ENCODE peak calls at places on chromosome 1, in four cellular contexts. T is HepG2, L is WTC11, R is GM12878. I is an unnamed sample.

GRCh38 chr1:22591576-22591975 is 28.3 kb downstream of the EPHA8 start:
- DNase-seq in L (no peak), T (no peak), R (no peak), I (no peak)

GRCh38 chr1:155126494-155127104 is 1.1 kb upstream of the EFNA1 start:
- DNase-seq in R (no peak), L (peak), T (peak), I (peak)

GRCh38 chr1:212860713-212861581 is 2.9 kb downstream of the FLVCR1 start:
- DNase-seq in T (no peak), R (no peak), L (no peak), I (peak)

GRCh38 chr1:199282910-199283309 is 644.1 kb downstream of the PTPRC start:
- DNase-seq in R (no peak), L (no peak), T (no peak), I (no peak)

GRCh38 chr1:240000634-240001033 is 91.0 kb upstream of the FMN2 start:
- DNase-seq in R (no peak), T (no peak), L (no peak), I (no peak)

GRCh38 chr1:210280221-210280620 is 47.6 kb downstream of the SERTAD4 start:
- DNase-seq in R (no peak), T (no peak), L (no peak), I (no peak)

GRCh38 chr1:206555473-206555935 is 48.2 kb downstream of the RASSF5 start:
- DNase-seq in T (no peak), L (no peak), R (no peak), I (peak)

GRCh38 chr1:181061891-181062777 is 26.4 kb upstream of the IER5 start:
- DNase-seq in T (no peak), R (peak), L (no peak), I (no peak)

GRCh38 chr1:80248886-80249285 is 1242.4 kb upstream of the ADGRL4 start:
- DNase-seq in T (no peak), L (no peak), R (no peak), I (no peak)

GRCh38 chr1:18764362-18764761 is 95.1 kb downstream of the TAS1R2 start:
- DNase-seq in T (no peak), L (no peak), R (no peak), I (no peak)

GRCh38 chr1:23581219-23581618 is 21.9 kb upstream of the ID3 start:
- DNase-seq in L (no peak), T (no peak), R (no peak), I (no peak)

GRCh38 chr1:55309053-55309452 is 93.9 kb upstream of the USP24 start:
- DNase-seq in T (no peak), R (no peak), L (no peak), I (no peak)

GRCh38 chr1:228795578-228795977 is 60.3 kb downstream of the RHOU start:
- DNase-seq in R (no peak), L (no peak), T (no peak), I (no peak)

GRCh38 chr1:112472142-112472541 is 36.6 kb upstream of the WNT2B start:
- DNase-seq in L (no peak), T (no peak), R (no peak), I (no peak)

GRCh38 chr1:150572918-150573647 is 6.3 kb downstream of the MCL1 start:
- DNase-seq in T (no peak), L (no peak), R (no peak), I (no peak)

GRCh38 chr1:154714638-154715037 is 106.7 kb upstream of the ADAR start:
- DNase-seq in L (no peak), R (no peak), T (peak), I (no peak)

GRCh38 chr1:109629372-109630030 is 9.9 kb downstream of the AMPD2 start:
- DNase-seq in T (no peak), L (no peak), R (no peak), I (no peak)

GRCh38 chr1:218611916-218612580 is 266.9 kb downstream of the TGFB2 start:
- DNase-seq in L (no peak), R (no peak), T (no peak), I (no peak)

GRCh38 chr1:61606448-61607312 is 118.3 kb downstream of the TM2D1 start:
- DNase-seq in R (no peak), L (no peak), T (no peak), I (no peak)

GRCh38 chr1:162661336-162661735 is 29.1 kb downstream of the DDR2 start:
- DNase-seq in L (no peak), T (no peak), R (no peak), I (no peak)

GRCh38 chr1:35557118-35557610 is at the start of gene KIAA0319L:
- DNase-seq in T (peak), L (peak), R (no peak), I (peak)

GRCh38 chr1:58045094-58045493 is 501.4 kb downstream of the OMA1 start:
- DNase-seq in T (no peak), R (no peak), L (peak), I (no peak)

GRCh38 chr1:22380024-22380785 is 71.4 kb upstream of the ZBTB40 start:
- DNase-seq in T (no peak), R (no peak), L (no peak), I (peak)

GRCh38 chr1:67441183-67441582 is 11.0 kb upstream of the SERBP1 start:
- DNase-seq in R (no peak), L (no peak), T (peak), I (no peak)

GRCh38 chr1:155938220-155938627 is 3.2 kb upstream of the RXFP4 start:
- DNase-seq in L (no peak), T (peak), R (peak), I (peak)

GRCh38 chr1:98988906-98989603 is 15.6 kb downstream of the PLPPR5 start:
- DNase-seq in R (peak), L (no peak), T (no peak), I (no peak)

GRCh38 chr1:10459185-10459584 is 9.4 kb downstream of the CORT start:
- DNase-seq in T (peak), L (no peak), R (no peak), I (peak)

GRCh38 chr1:115877511-115877910 is 36.6 kb upstream of the NHLH2 start:
- DNase-seq in T (no peak), R (no peak), L (peak), I (no peak)

GRCh38 chr1:245276426-245276825 is 121.6 kb downstream of the KIF26B start:
- DNase-seq in R (no peak), L (no peak), T (no peak), I (no peak)

GRCh38 chr1:200242379-200243041 is 167.3 kb downstream of the ZNF281 start:
- DNase-seq in R (no peak), L (no peak), T (no peak), I (no peak)

GRCh38 chr1:29444782-29445325 is 208.5 kb downstream of the PTPRU start:
- DNase-seq in T (no peak), L (no peak), R (no peak), I (no peak)

GRCh38 chr1:59520759-59521442 is 224.0 kb downstream of the FGGY start:
- DNase-seq in L (no peak), T (no peak), R (no peak), I (no peak)

GRCh38 chr1:209435654-209436566 is 147.6 kb upstream of the CAMK1G start:
- DNase-seq in T (peak), L (peak), R (no peak), I (peak)

GRCh38 chr1:206578959-206579358 is 33.3 kb downstream of the EIF2D start:
- DNase-seq in L (no peak), R (no peak), T (no peak), I (no peak)

GRCh38 chr1:227777156-227777555 is 38.3 kb upstream of the PRSS38 start:
- DNase-seq in T (no peak), L (no peak), R (no peak), I (no peak)

GRCh38 chr1:54953846-54954245 is 26.6 kb upstream of the TMEM61 start:
- DNase-seq in L (no peak), R (no peak), T (no peak), I (no peak)

DNA sequence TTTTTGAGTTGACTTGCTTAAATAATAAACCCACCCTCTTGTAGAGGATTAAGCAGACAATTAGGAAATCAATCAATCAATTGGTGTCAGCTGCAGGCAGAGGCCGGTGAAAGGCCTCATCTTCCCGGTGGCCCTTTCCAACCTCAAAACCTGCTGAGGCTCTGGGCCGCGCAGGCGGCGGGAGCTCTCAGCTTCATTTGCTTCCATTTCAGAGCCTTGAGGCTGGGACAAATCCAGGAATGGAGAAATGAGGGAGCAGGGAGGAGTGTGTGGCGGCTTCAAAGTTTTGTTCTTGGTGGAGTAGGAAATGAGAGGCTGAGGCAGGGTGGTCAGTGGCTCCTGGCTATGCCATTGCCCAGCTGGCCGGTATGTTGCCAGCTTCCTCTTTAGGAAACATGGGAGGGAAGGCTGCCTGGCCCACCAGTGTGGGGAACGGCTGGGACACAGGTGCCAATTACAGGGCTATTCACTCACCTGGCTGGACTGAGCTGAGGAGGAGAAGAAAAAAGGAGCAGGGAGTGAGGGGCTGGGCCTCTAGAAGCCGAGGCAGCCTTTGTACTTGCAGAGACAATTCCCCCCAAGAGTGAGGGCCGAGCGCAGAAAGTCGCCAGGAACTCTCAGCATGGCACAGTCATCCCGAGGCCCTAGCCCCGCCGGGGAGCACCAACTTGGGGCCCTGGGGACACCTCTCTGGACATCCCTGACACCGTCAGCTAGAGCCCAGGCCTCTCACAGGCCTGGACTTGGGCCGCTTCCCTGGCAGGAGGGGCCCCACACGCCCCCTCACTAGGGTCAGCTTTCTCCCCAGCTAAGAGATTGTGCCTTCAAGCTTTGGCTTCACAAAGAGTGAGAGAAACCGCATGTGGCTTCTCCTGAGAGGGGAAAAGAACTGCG is 4.4 kb downstream of the POU3F1 start:
- DNase-seq in L (no peak), R (no peak), T (no peak), I (no peak)
- TF ChIP-seq CREM in L (no peak), R (no peak), T (no peak), I (no peak)

DNA sequence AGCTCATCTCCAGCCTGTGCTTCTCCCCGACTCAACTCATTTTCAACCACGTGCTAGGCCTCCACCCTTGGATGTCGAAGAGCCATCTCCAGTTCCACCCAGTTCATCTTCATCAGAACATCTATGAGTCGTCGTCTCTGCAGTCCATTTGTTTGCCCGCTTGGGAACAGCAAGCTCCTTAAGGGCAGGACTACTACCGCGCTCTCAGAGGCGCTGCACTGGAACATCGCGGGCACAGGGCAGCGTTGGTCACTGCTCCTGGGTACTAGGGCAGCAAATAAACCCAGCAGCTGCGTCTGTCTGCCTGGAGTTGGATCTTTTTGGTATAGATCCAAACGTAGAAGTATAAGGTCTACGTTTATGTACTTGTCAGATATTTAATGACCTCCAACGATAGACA is 478 bp upstream of the PRDM2 start:
- DNase-seq in R (no peak), T (no peak), L (no peak), I (no peak)
- TF ChIP-seq CREM in R (no peak), T (no peak), L (no peak), I (no peak)

GRCh38 chr1:235500971-235501540 is 3.2 kb downstream of the B3GALNT2 start:
- DNase-seq in T (no peak), L (no peak), R (no peak), I (no peak)
- TF ChIP-seq CREM in T (no peak), L (no peak), R (no peak), I (no peak)

GRCh38 chr1:170970256-170970655 is 34.9 kb downstream of the MROH9 start:
- DNase-seq in R (no peak), T (no peak), L (no peak), I (no peak)

GRCh38 chr1:170964506-170964905 is 29.2 kb downstream of the MROH9 start:
- DNase-seq in T (no peak), L (no peak), R (no peak), I (no peak)

DNA sequence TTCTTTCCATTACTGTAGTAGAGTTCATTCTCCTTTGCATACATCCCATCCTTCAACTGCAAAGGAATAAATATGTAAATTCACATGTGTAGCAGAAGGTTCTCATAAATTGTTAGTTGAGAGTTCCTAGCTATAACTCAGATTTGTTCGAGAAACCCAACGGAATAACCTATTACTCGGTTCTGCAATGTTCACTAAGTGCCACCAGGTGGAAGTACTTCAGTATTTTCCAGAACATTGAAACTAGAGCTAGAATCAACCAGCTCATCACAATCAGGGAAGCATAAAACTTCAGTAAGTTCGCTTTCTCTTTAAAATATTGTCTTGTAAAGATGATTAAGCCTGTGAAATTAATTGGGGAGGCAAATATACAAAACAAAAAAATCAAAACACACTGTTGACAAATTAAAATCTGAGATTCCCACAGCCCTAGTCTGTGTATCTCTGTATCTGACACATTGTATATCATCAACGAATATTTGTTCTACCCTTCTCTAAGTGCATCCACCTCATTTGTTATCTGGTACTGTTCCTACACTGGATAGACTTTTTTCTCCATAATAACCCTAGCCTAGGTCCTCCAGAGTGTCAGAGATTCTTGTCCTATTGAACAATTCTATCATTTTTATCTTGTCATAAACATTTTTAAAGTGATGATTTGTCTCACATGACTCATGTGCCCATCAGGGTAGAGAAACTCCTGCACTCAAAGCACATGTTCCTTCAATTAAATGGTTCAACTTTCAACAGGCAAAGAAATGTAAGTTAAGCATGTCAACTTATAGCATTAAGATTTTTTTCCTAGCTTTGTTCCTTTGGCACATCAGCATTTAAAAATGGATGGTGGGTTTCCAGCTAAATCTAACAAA is 31.9 kb downstream of the MROH9 start:
- DNase-seq in L (no peak), R (no peak), T (peak), I (no peak)
- TF ChIP-seq CREM in L (no peak), R (no peak), T (no peak), I (no peak)

GRCh38 chr1:172708452-172708851 is 49.5 kb downstream of the FASLG start:
- DNase-seq in R (no peak), L (no peak), T (no peak), I (no peak)
- TF ChIP-seq CREM in R (no peak), L (no peak), T (no peak), I (no peak)

GRCh38 chr1:221741364-221741970 is 422 bp downstream of the DUSP10 start:
- DNase-seq in T (no peak), R (no peak), L (peak), I (no peak)
- TF ChIP-seq CREM in T (no peak), R (no peak), L (no peak), I (no peak)

DNA sequence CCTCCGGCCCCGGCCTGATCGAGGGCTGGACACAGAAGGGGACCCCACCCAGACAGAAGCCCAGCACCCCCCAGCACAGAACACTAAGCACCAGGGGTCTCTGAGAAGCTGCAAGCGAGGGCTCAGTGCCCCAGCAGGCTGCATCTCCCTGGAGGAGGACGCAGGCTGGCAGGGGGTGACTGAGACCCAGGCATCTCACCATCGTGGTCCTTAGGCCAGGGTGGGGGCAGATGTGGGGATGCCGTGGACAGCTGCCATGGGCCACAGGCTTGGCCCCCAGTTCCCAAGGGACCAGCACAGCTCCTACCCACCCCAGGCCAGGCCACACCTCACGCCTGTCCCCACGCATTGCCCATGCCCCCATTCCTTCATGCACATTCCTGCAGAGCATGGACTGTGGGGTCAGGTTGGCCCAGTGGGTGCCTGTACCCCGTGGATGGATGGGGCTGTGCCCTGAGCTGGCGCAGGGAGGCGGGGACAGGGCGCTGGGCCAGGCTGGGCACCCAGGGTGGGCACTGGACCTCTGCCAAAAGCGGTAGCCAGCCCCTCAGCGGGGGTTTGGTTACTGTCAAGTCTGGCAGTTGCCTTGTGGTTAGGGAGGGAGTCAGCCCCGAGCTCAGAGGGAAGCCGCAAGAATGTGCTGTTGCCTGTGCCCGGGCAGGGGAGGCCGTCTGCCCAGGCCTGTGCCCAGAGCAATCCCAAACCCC is 61.5 kb downstream of the ARHGEF16 start:
- DNase-seq in L (no peak), R (no peak), T (no peak), I (no peak)
- TF ChIP-seq CREM in L (no peak), R (no peak), T (no peak), I (no peak)

GRCh38 chr1:106676021-106676420 is 380.5 kb upstream of the PRMT6 start:
- DNase-seq in R (no peak), L (no peak), T (no peak), I (no peak)
- TF ChIP-seq CREM in R (no peak), L (no peak), T (no peak), I (no peak)

GRCh38 chr1:15616704-15617172 is 520 bp upstream of the DDI2 start:
- DNase-seq in T (no peak), L (no peak), R (no peak), I (no peak)
- TF ChIP-seq CREM in T (no peak), L (no peak), R (no peak), I (no peak)

GRCh38 chr1:207888647-207889046 is 22.3 kb downstream of the CD34 start:
- DNase-seq in T (no peak), R (no peak), L (no peak), I (no peak)
- TF ChIP-seq CREM in T (no peak), R (no peak), L (no peak), I (no peak)